ENCODE peak calls at places on chromosomes 11 and 22, in seven cellular contexts. X is uterus; K is stomach; O is naive thymus-derived CD4-positive, alpha-beta T cell; J is heart left ventricle; W is pancreas; N is neuronal stem cell. F is an unnamed sample. For H3K4me1, the result is how much of the 10 kb centered on the place peaks cover.

GRCh38 chr11:28657378-28658030 is 549.3 kb downstream of the METTL15 start:
- DNase-seq in X (no peak), K (no peak), O (no peak), J (no peak), W (no peak), N (no peak), F (no peak)

GRCh38 chr22:19596680-19597398 is 72.6 kb upstream of the CLDN5 start:
- DNase-seq in X (no peak), K (no peak), O (no peak), J (no peak), W (no peak), N (no peak), F (no peak)

GRCh38 chr11:48050304-48050703 is 69.9 kb downstream of the PTPRJ start:
- DNase-seq in X (no peak), K (no peak), O (no peak), J (no peak), W (no peak), N (no peak), F (no peak)

GRCh38 chr11:134406264-134407185 is 5.5 kb downstream of the B3GAT1 start:
- DNase-seq in X (no peak), K (peak), O (no peak), J (no peak), W (no peak), N (no peak), F (no peak)

GRCh38 chr22:37391702-37392101 is 35.6 kb downstream of the ELFN2 start:
- DNase-seq in X (no peak), K (no peak), O (no peak), J (no peak), W (no peak), N (no peak), F (no peak)

GRCh38 chr22:19942886-19943664 is 1.5 kb upstream of the TXNRD2 start:
- DNase-seq in X (peak), K (no peak), O (no peak), J (peak), W (peak), N (no peak), F (peak)

GRCh38 chr11:203945-204586 is 3.1 kb downstream of the BET1L start:
- DNase-seq in X (no peak), K (peak), O (no peak), J (no peak), W (no peak), N (no peak), F (no peak)

GRCh38 chr11:128965485-128965884 is 22.8 kb upstream of the TP53AIP1 start:
- DNase-seq in X (no peak), K (no peak), O (no peak), J (no peak), W (no peak), N (no peak), F (no peak)

GRCh38 chr11:1349074-1349931 is 39.9 kb upstream of the TOLLIP start:
- DNase-seq in X (no peak), K (no peak), O (no peak), J (no peak), W (no peak), N (no peak), F (no peak)

GRCh38 chr11:18791175-18792065 is at the start of gene PTPN5:
- DNase-seq in X (no peak), K (no peak), O (no peak), J (peak), W (no peak), N (peak), F (peak)

GRCh38 chr11:9250139-9250582 is 15.0 kb downstream of the DENND5A start:
- DNase-seq in X (no peak), K (no peak), O (peak), J (no peak), W (no peak), N (no peak), F (peak)

GRCh38 chr11:2313051-2313951 is 11.5 kb downstream of the TSPAN32 start:
- DNase-seq in X (no peak), K (no peak), O (no peak), J (no peak), W (peak), N (no peak), F (no peak)

GRCh38 chr22:29147241-29147919 is 58.3 kb upstream of the EMID1 start:
- DNase-seq in X (no peak), K (peak), O (no peak), J (no peak), W (no peak), N (no peak), F (no peak)

GRCh38 chr11:72144807-72145565 is 9.5 kb downstream of the FOLR3 start:
- DNase-seq in X (no peak), K (no peak), O (no peak), J (no peak), W (no peak), N (no peak), F (no peak)

GRCh38 chr11:115477410-115477809 is 26.8 kb downstream of the CADM1 start:
- DNase-seq in X (no peak), K (no peak), O (no peak), J (no peak), W (no peak), N (no peak), F (no peak)

GRCh38 chr11:71998649-71999310 is at the start of gene IL18BP:
- DNase-seq in X (no peak), K (no peak), O (no peak), J (peak), W (no peak), N (no peak), F (no peak)

GRCh38 chr11:120375076-120375475 is 38.9 kb downstream of the ARHGEF12 start:
- DNase-seq in X (no peak), K (no peak), O (no peak), J (no peak), W (no peak), N (no peak), F (no peak)

GRCh38 chr11:3203221-3204043 is 15.2 kb downstream of the MRGPRG start:
- DNase-seq in X (no peak), K (no peak), O (no peak), J (no peak), W (no peak), N (peak), F (peak)

GRCh38 chr11:35969089-35970046 is 25.5 kb downstream of the LDLRAD3 start:
- DNase-seq in X (no peak), K (peak), O (no peak), J (no peak), W (no peak), N (no peak), F (no peak)
- H3K4me3 ChIP-seq in X (no peak), K (no peak), O (no peak), J (no peak), W (no peak), N (no peak), F (no peak)

DNA sequence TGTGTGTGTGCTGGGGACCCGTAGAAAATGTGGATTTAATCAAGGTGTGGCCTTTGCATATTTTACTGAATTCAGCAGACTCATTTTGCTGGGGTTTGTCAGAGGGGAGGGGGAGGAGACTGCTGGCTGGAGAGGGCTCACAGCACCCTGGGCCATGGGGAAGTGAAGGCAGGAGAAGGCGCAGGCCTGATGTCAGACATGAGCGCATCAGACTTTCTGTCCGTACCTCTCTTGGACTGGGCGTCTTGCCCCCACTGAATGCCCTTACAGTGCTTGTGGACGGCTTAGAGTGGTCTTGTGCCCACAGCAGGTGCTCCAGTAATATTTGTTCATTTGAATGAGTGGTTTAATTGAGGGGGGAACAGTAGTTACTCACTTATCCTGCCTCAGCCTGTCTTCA is 75.2 kb downstream of the TEAD1 start:
- DNase-seq in X (no peak), K (no peak), O (no peak), J (no peak), W (no peak), N (no peak), F (no peak)
- H3K4me1 ChIP-seq in X (under half), K (under half), O (under half), J (under half), W (under half), N (under half), F (under half)

DNA sequence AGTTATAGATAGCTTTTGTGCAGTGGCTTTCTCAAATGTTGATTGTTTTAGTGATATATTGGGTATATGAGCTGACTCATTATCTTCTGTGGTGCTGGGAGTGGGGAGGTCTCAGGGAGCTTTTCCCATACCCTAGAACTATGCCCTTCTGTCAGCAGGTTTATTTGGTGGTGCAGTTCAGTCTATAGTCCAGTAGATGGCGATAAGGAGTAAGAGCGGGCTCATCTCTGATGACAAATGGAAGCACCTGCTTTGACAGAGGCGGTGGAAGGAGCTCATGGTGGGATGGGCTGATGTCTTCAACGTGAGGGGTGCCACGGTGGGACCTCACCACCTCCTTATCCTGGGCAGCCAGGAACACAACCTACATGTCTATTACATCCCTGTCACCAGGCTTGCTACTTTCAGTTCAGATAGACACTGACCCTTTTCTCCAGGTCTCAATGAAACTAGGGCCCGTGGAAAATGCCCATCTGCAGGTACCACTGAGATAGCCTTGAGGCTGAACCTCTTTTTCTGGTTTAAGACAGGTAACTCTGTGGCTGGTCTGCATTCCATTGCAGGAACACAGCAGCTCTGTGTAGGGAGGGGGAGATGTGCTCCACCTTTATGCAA is 13.0 kb upstream of the OR6A2 start:
- DNase-seq in X (no peak), K (no peak), O (peak), J (no peak), W (no peak), N (peak), F (peak)
- H3K4me3 ChIP-seq in X (no peak), K (no peak), O (no peak), J (no peak), W (no peak), N (no peak), F (no peak)

GRCh38 chr11:108666373-108666772 is 1.5 kb downstream of the DDX10 start:
- DNase-seq in X (no peak), K (no peak), O (no peak), J (no peak), W (no peak), N (no peak), F (no peak)

GRCh38 chr11:108669261-108669660 is 4.4 kb downstream of the DDX10 start:
- DNase-seq in X (no peak), K (no peak), O (no peak), J (no peak), W (no peak), N (no peak), F (no peak)

GRCh38 chr11:108670381-108670930 is 5.6 kb downstream of the DDX10 start:
- DNase-seq in X (no peak), K (no peak), O (no peak), J (no peak), W (no peak), N (no peak), F (no peak)

GRCh38 chr11:108669711-108670110 is 4.8 kb downstream of the DDX10 start:
- DNase-seq in X (no peak), K (no peak), O (no peak), J (no peak), W (no peak), N (no peak), F (no peak)

GRCh38 chr11:108672113-108672512 is 7.2 kb downstream of the DDX10 start:
- DNase-seq in X (no peak), K (no peak), O (no peak), J (no peak), W (no peak), N (no peak), F (peak)
- H3K4me1 ChIP-seq in X (under half), K (under half), O (under half), J (under half), W (under half), N (under half), F (under half)

GRCh38 chr11:79274636-79275315 is 166.1 kb downstream of the TENM4 start:
- DNase-seq in X (no peak), K (no peak), O (no peak), J (no peak), W (no peak), N (no peak), F (no peak)

GRCh38 chr11:79273781-79274180 is 167.0 kb downstream of the TENM4 start:
- DNase-seq in X (no peak), K (no peak), O (no peak), J (no peak), W (no peak), N (no peak), F (no peak)

GRCh38 chr11:79265756-79266322 is 175.0 kb downstream of the TENM4 start:
- DNase-seq in X (no peak), K (no peak), O (no peak), J (no peak), W (no peak), N (no peak), F (peak)

GRCh38 chr11:79266391-79266790 is 174.4 kb downstream of the TENM4 start:
- DNase-seq in X (no peak), K (no peak), O (no peak), J (no peak), W (no peak), N (no peak), F (no peak)

DNA sequence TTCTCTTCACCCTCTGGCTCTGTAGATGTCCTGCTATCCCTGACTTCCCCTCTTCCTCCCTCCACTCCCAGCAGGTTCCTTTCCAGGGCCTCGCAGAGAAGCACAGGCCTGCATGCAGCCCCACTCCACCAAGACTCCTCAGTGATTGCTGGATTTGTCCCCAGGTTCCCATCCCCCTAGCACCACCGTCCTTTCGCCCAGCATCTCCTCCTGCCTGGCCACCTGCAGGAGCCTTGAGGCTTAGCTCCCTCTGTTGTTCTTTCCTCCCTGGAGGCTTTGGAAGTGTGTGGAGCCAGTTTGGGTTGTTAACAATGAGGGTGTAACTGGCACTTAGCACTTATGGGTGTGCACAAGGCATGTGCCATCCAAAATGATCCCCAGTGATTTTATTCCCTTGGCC is 170.9 kb downstream of the TENM4 start:
- DNase-seq in X (no peak), K (no peak), O (no peak), J (no peak), W (no peak), N (no peak), F (no peak)
- H3K4me3 ChIP-seq in X (no peak), K (no peak), O (no peak), J (no peak), W (no peak), N (no peak), F (no peak)

DNA sequence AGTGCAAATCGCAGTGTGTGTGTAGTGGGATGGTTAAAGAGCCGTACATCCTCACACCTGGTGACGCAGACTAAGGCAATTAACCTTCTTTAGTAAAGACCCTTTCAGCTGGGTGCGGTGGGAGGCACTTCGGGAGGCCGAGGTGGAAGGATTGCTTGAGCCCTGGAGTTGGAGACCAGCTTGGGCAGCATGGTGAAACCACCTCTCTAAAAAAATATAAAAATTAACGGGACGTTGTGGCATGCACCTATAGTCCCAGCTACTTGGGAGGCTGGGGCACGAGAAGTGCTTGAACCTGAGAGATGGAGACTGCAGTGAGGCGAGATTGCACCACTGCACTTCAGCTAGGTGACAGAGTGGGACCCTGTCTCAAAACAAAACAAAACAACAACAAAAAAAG is 31.5 kb downstream of the ZBTB16 start:
- DNase-seq in X (no peak), K (no peak), O (no peak), J (no peak), W (no peak), N (no peak), F (no peak)
- H3K4me1 ChIP-seq in X (under half), K (half or more), O (under half), J (half or more), W (half or more), N (under half), F (under half)

GRCh38 chr22:45262931-45263789 is 21.6 kb upstream of the UPK3A start:
- DNase-seq in X (no peak), K (no peak), O (no peak), J (peak), W (no peak), N (no peak), F (no peak)
- H3K4me3 ChIP-seq in X (no peak), K (no peak), O (no peak), J (no peak), W (no peak), N (no peak), F (no peak)